ENCODE peak calls at places on chromosomes 16 and 17, in nine cellular contexts. One of them, this sample, is unnamed.

GRCh38 chr17:76940738-76941350 is 72.6 kb downstream of the MGAT5B start:
- DNase-seq in stimulated activated CD8-positive, alpha-beta memory T cell treated with anti-CD3 and anti-CD28 coated beads, Interleukin-2, amount 100 ng/mL, for 1 hour: no peak
- DNase-seq in AML-193: no peak
- DNase-seq in ecto neural progenitor cell: no peak
- DNase-seq in HT1080: no peak
- DNase-seq in omental fat pad: no peak
- DNase-seq in iris pigment epithelial cell: no peak
- DNase-seq in Peyer's patch: no peak
- DNase-seq in AG09309: no peak
- DNase-seq in this sample: no peak

GRCh38 chr16:67872631-67873434 is at the start of gene EDC4:
- DNase-seq in stimulated activated CD8-positive, alpha-beta memory T cell treated with anti-CD3 and anti-CD28 coated beads, Interleukin-2, amount 100 ng/mL, for 1 hour: peak
- DNase-seq in AML-193: peak
- DNase-seq in ecto neural progenitor cell: peak
- DNase-seq in HT1080: peak
- DNase-seq in omental fat pad: peak
- DNase-seq in iris pigment epithelial cell: peak
- DNase-seq in Peyer's patch: peak
- DNase-seq in AG09309: no peak
- DNase-seq in this sample: no peak

GRCh38 chr16:11506816-11507305 is 79.9 kb downstream of the LITAF start:
- DNase-seq in stimulated activated CD8-positive, alpha-beta memory T cell treated with anti-CD3 and anti-CD28 coated beads, Interleukin-2, amount 100 ng/mL, for 1 hour: no peak
- DNase-seq in AML-193: no peak
- DNase-seq in ecto neural progenitor cell: no peak
- DNase-seq in HT1080: no peak
- DNase-seq in omental fat pad: no peak
- DNase-seq in iris pigment epithelial cell: no peak
- DNase-seq in Peyer's patch: no peak
- DNase-seq in AG09309: no peak
- DNase-seq in this sample: no peak

GRCh38 chr17:71760062-71760720 is 360.6 kb upstream of the SOX9 start:
- DNase-seq in stimulated activated CD8-positive, alpha-beta memory T cell treated with anti-CD3 and anti-CD28 coated beads, Interleukin-2, amount 100 ng/mL, for 1 hour: no peak
- DNase-seq in AML-193: no peak
- DNase-seq in ecto neural progenitor cell: no peak
- DNase-seq in HT1080: peak
- DNase-seq in omental fat pad: no peak
- DNase-seq in iris pigment epithelial cell: peak
- DNase-seq in Peyer's patch: no peak
- DNase-seq in AG09309: no peak
- DNase-seq in this sample: no peak

GRCh38 chr17:9905902-9906301 is 831 bp upstream of the RCVRN start:
- DNase-seq in stimulated activated CD8-positive, alpha-beta memory T cell treated with anti-CD3 and anti-CD28 coated beads, Interleukin-2, amount 100 ng/mL, for 1 hour: no peak
- DNase-seq in AML-193: peak
- DNase-seq in ecto neural progenitor cell: peak
- DNase-seq in HT1080: peak
- DNase-seq in omental fat pad: no peak
- DNase-seq in iris pigment epithelial cell: peak
- DNase-seq in Peyer's patch: no peak
- DNase-seq in AG09309: no peak
- DNase-seq in this sample: no peak

GRCh38 chr16:27174007-27174406 is 29.3 kb upstream of the KDM8 start:
- DNase-seq in stimulated activated CD8-positive, alpha-beta memory T cell treated with anti-CD3 and anti-CD28 coated beads, Interleukin-2, amount 100 ng/mL, for 1 hour: no peak
- DNase-seq in AML-193: no peak
- DNase-seq in ecto neural progenitor cell: no peak
- DNase-seq in HT1080: peak
- DNase-seq in omental fat pad: no peak
- DNase-seq in iris pigment epithelial cell: no peak
- DNase-seq in Peyer's patch: peak
- DNase-seq in AG09309: no peak
- DNase-seq in this sample: peak

GRCh38 chr17:39270923-39271322 is 45.2 kb upstream of the STAC2 start:
- DNase-seq in stimulated activated CD8-positive, alpha-beta memory T cell treated with anti-CD3 and anti-CD28 coated beads, Interleukin-2, amount 100 ng/mL, for 1 hour: no peak
- DNase-seq in AML-193: peak
- DNase-seq in ecto neural progenitor cell: no peak
- DNase-seq in HT1080: peak
- DNase-seq in omental fat pad: no peak
- DNase-seq in iris pigment epithelial cell: peak
- DNase-seq in Peyer's patch: no peak
- DNase-seq in AG09309: peak
- DNase-seq in this sample: no peak

GRCh38 chr16:80659865-80660264 is 119.1 kb downstream of the DYNLRB2 start:
- DNase-seq in stimulated activated CD8-positive, alpha-beta memory T cell treated with anti-CD3 and anti-CD28 coated beads, Interleukin-2, amount 100 ng/mL, for 1 hour: no peak
- DNase-seq in AML-193: no peak
- DNase-seq in ecto neural progenitor cell: no peak
- DNase-seq in HT1080: no peak
- DNase-seq in omental fat pad: no peak
- DNase-seq in iris pigment epithelial cell: no peak
- DNase-seq in Peyer's patch: no peak
- DNase-seq in AG09309: no peak
- DNase-seq in this sample: no peak

GRCh38 chr16:79801550-79802090 is 201.1 kb upstream of the MAF start:
- DNase-seq in stimulated activated CD8-positive, alpha-beta memory T cell treated with anti-CD3 and anti-CD28 coated beads, Interleukin-2, amount 100 ng/mL, for 1 hour: no peak
- DNase-seq in AML-193: no peak
- DNase-seq in ecto neural progenitor cell: no peak
- DNase-seq in HT1080: peak
- DNase-seq in omental fat pad: no peak
- DNase-seq in iris pigment epithelial cell: no peak
- DNase-seq in Peyer's patch: no peak
- DNase-seq in AG09309: no peak
- DNase-seq in this sample: no peak

GRCh38 chr16:79347176-79347715 is 253.3 kb downstream of the MAF start:
- DNase-seq in stimulated activated CD8-positive, alpha-beta memory T cell treated with anti-CD3 and anti-CD28 coated beads, Interleukin-2, amount 100 ng/mL, for 1 hour: no peak
- DNase-seq in AML-193: no peak
- DNase-seq in ecto neural progenitor cell: no peak
- DNase-seq in HT1080: no peak
- DNase-seq in omental fat pad: no peak
- DNase-seq in iris pigment epithelial cell: no peak
- DNase-seq in Peyer's patch: no peak
- DNase-seq in AG09309: no peak
- DNase-seq in this sample: no peak

GRCh38 chr16:769934-770333 is 9.4 kb downstream of the MSLN start:
- DNase-seq in stimulated activated CD8-positive, alpha-beta memory T cell treated with anti-CD3 and anti-CD28 coated beads, Interleukin-2, amount 100 ng/mL, for 1 hour: no peak
- DNase-seq in AML-193: no peak
- DNase-seq in ecto neural progenitor cell: no peak
- DNase-seq in HT1080: no peak
- DNase-seq in omental fat pad: no peak
- DNase-seq in iris pigment epithelial cell: no peak
- DNase-seq in Peyer's patch: no peak
- DNase-seq in AG09309: no peak
- DNase-seq in this sample: no peak

GRCh38 chr17:62147284-62147683 is 82.2 kb upstream of the MED13 start:
- DNase-seq in stimulated activated CD8-positive, alpha-beta memory T cell treated with anti-CD3 and anti-CD28 coated beads, Interleukin-2, amount 100 ng/mL, for 1 hour: no peak
- DNase-seq in AML-193: no peak
- DNase-seq in ecto neural progenitor cell: no peak
- DNase-seq in HT1080: no peak
- DNase-seq in omental fat pad: no peak
- DNase-seq in iris pigment epithelial cell: no peak
- DNase-seq in Peyer's patch: no peak
- DNase-seq in AG09309: no peak
- DNase-seq in this sample: no peak

GRCh38 chr17:39261286-39261685 is 35.5 kb upstream of the STAC2 start:
- DNase-seq in stimulated activated CD8-positive, alpha-beta memory T cell treated with anti-CD3 and anti-CD28 coated beads, Interleukin-2, amount 100 ng/mL, for 1 hour: no peak
- DNase-seq in AML-193: no peak
- DNase-seq in ecto neural progenitor cell: no peak
- DNase-seq in HT1080: no peak
- DNase-seq in omental fat pad: no peak
- DNase-seq in iris pigment epithelial cell: no peak
- DNase-seq in Peyer's patch: no peak
- DNase-seq in AG09309: no peak
- DNase-seq in this sample: no peak